ENCODE peak calls at places on chromosome 9, in nine cellular contexts. Y is Caki2; B is PC-9; N is A549; I is posterior vena cava; Z is germinal center; K is stimulated activated CD8-positive, alpha-beta memory T cell treated with anti-CD3 and anti-CD28 coated beads, Interleukin-4, amount 100 ng/mL, for 24 hours; Q is spleen; T is astrocyte of the spinal cord. W is an unnamed sample.

GRCh38 chr9:76835571-76836283 is 70.2 kb downstream of the PRUNE2 start:
- DNase-seq in K (no peak), B (no peak), N (peak), T (peak), Y (peak), I (no peak), Z (no peak), Q (no peak), W (no peak)

GRCh38 chr9:137439158-137439714 is 1.9 kb downstream of the ENTPD8 start:
- DNase-seq in N (no peak), B (no peak), I (peak), K (no peak), Y (no peak), Z (peak), T (no peak), Q (peak), W (no peak)

GRCh38 chr9:89718176-89718575 is 113.4 kb downstream of the GADD45G start:
- DNase-seq in T (no peak), K (no peak), Z (no peak), Q (no peak), I (no peak), B (no peak), N (no peak), Y (no peak), W (no peak)

GRCh38 chr9:134325096-134325812 is 1.0 kb upstream of the RXRA start:
- DNase-seq in Q (peak), B (peak), I (peak), Z (peak), K (no peak), N (peak), T (peak), Y (peak), W (no peak)

GRCh38 chr9:88536951-88537742 is 2.2 kb downstream of the NXNL2 start:
- DNase-seq in Y (no peak), Z (no peak), Q (peak), T (no peak), N (peak), B (no peak), I (peak), K (no peak), W (no peak)

GRCh38 chr9:111712369-111712768 is 51.0 kb downstream of the GNG10 start:
- DNase-seq in K (no peak), Q (no peak), T (no peak), I (no peak), N (no peak), Y (no peak), Z (no peak), B (no peak), W (no peak)

GRCh38 chr9:125950880-125951471 is 203.8 kb downstream of the PBX3 start:
- DNase-seq in Q (no peak), K (no peak), N (no peak), B (no peak), T (no peak), I (no peak), Z (no peak), Y (no peak), W (no peak)

GRCh38 chr9:129554649-129555048 is 66.3 kb downstream of the C9orf50 start:
- DNase-seq in Q (peak), I (no peak), T (no peak), B (no peak), Z (no peak), K (no peak), N (peak), Y (no peak), W (no peak)

GRCh38 chr9:91562412-91562811 is 138.8 kb upstream of the NFIL3 start:
- DNase-seq in K (no peak), T (no peak), Z (no peak), I (no peak), Y (no peak), B (no peak), Q (no peak), N (no peak), W (no peak)

GRCh38 chr9:37593877-37594448 is 1.6 kb upstream of the TOMM5 start:
- DNase-seq in N (no peak), B (no peak), I (no peak), K (no peak), Q (no peak), T (no peak), Y (no peak), Z (no peak), W (no peak)

GRCh38 chr9:88578486-88579362 is 43.7 kb downstream of the NXNL2 start:
- DNase-seq in Q (peak), N (peak), I (peak), Z (peak), Y (peak), K (peak), T (peak), B (peak), W (peak)

GRCh38 chr9:93911871-93912554 is 43.1 kb downstream of the BARX1 start:
- DNase-seq in B (no peak), K (no peak), Y (no peak), Z (no peak), Q (no peak), I (no peak), N (no peak), T (no peak), W (no peak)

GRCh38 chr9:126316085-126316655 is 10.5 kb upstream of the MVB12B start:
- DNase-seq in B (no peak), N (no peak), Y (no peak), Q (no peak), I (no peak), T (no peak), Z (no peak), K (no peak), W (no peak)

GRCh38 chr9:27440888-27441740 is 83.0 kb upstream of the IFNK start:
- DNase-seq in Z (no peak), I (no peak), K (no peak), Q (no peak), Y (no peak), T (peak), B (no peak), N (no peak), W (no peak)

GRCh38 chr9:2015581-2016410 is 649 bp downstream of the SMARCA2 start:
- DNase-seq in I (peak), T (peak), Y (peak), K (peak), Z (peak), N (peak), Q (peak), B (no peak), W (no peak)

W was measured in GM19239.